ENCODE peak calls at places on chromosomes 16 and 17, in five cellular contexts. One of them, this sample, is unnamed.

GRCh38 chr17:47810901-47811635 is 10.5 kb downstream of the OSBPL7 start:
- DNase-seq in brain microvascular endothelial cell: no peak
- DNase-seq in GM12878: no peak
- DNase-seq in ovary: no peak
- DNase-seq in SK-N-SH: no peak
- DNase-seq in this sample: peak; percentile 17

GRCh38 chr17:73331060-73331459 is 19.3 kb upstream of the CDC42EP4 start:
- DNase-seq in SK-N-SH: no peak
- DNase-seq in brain microvascular endothelial cell: no peak
- DNase-seq in ovary: no peak
- DNase-seq in GM12878: no peak
- DNase-seq in this sample: no peak

GRCh38 chr17:35841505-35841904 is 27.2 kb downstream of the HEATR9 start:
- DNase-seq in SK-N-SH: no peak
- DNase-seq in GM12878: no peak
- DNase-seq in ovary: no peak
- DNase-seq in brain microvascular endothelial cell: peak; percentile 31
- DNase-seq in this sample: no peak

GRCh38 chr17:58520843-58521430 is 6.5 kb upstream of the MTMR4 start:
- DNase-seq in brain microvascular endothelial cell: no peak
- DNase-seq in GM12878: no peak
- DNase-seq in SK-N-SH: peak; percentile 42
- DNase-seq in ovary: no peak
- DNase-seq in this sample: peak; percentile 78

GRCh38 chr17:57586099-57586702 is 158.9 kb downstream of the CCDC182 start:
- DNase-seq in brain microvascular endothelial cell: no peak
- DNase-seq in ovary: no peak
- DNase-seq in SK-N-SH: peak; percentile 81
- DNase-seq in GM12878: no peak
- DNase-seq in this sample: no peak

GRCh38 chr17:55462711-55463110 is 41.1 kb upstream of the MMD start:
- DNase-seq in GM12878: no peak
- DNase-seq in ovary: no peak
- DNase-seq in brain microvascular endothelial cell: no peak
- DNase-seq in SK-N-SH: no peak
- DNase-seq in this sample: no peak

GRCh38 chr16:52861614-52862022 is 191.1 kb downstream of the CHD9NB start:
- DNase-seq in SK-N-SH: peak; percentile 5
- DNase-seq in GM12878: no peak
- DNase-seq in ovary: no peak
- DNase-seq in brain microvascular endothelial cell: peak; percentile 6
- DNase-seq in this sample: peak; percentile 13

GRCh38 chr17:9512323-9513168 is 63.1 kb downstream of the STX8 start:
- DNase-seq in SK-N-SH: no peak
- DNase-seq in GM12878: no peak
- DNase-seq in ovary: no peak
- DNase-seq in brain microvascular endothelial cell: peak; percentile 79
- DNase-seq in this sample: no peak

GRCh38 chr16:79358188-79358587 is 242.3 kb downstream of the MAF start:
- DNase-seq in GM12878: no peak
- DNase-seq in SK-N-SH: no peak
- DNase-seq in brain microvascular endothelial cell: no peak
- DNase-seq in ovary: no peak
- DNase-seq in this sample: no peak

GRCh38 chr16:30768583-30769181 is 6.6 kb downstream of the RNF40 start:
- DNase-seq in ovary: no peak
- DNase-seq in brain microvascular endothelial cell: no peak
- DNase-seq in SK-N-SH: no peak
- DNase-seq in GM12878: no peak
- DNase-seq in this sample: no peak

GRCh38 chr16:87735270-87736002 is 30.4 kb downstream of the KLHDC4 start:
- DNase-seq in SK-N-SH: peak; percentile 83
- DNase-seq in ovary: no peak
- DNase-seq in GM12878: no peak
- DNase-seq in brain microvascular endothelial cell: no peak
- DNase-seq in this sample: peak; percentile 77

GRCh38 chr17:77649717-77650211 is 308.7 kb upstream of the TNRC6C start:
- DNase-seq in brain microvascular endothelial cell: peak; percentile 47
- DNase-seq in ovary: no peak
- DNase-seq in GM12878: no peak
- DNase-seq in SK-N-SH: no peak
- DNase-seq in this sample: no peak

GRCh38 chr17:64694207-64694606 is 32.1 kb upstream of the SMURF2 start:
- DNase-seq in SK-N-SH: no peak
- DNase-seq in GM12878: no peak
- DNase-seq in brain microvascular endothelial cell: peak; percentile 77
- DNase-seq in ovary: no peak
- DNase-seq in this sample: no peak

GRCh38 chr17:17355426-17355825 is 52.3 kb downstream of the NT5M start:
- DNase-seq in ovary: no peak
- DNase-seq in brain microvascular endothelial cell: no peak
- DNase-seq in SK-N-SH: no peak
- DNase-seq in GM12878: no peak
- DNase-seq in this sample: no peak

GRCh38 chr16:17397499-17397891 is 73.3 kb downstream of the XYLT1 start:
- DNase-seq in GM12878: no peak
- DNase-seq in brain microvascular endothelial cell: no peak
- DNase-seq in ovary: no peak
- DNase-seq in SK-N-SH: peak; percentile 59
- DNase-seq in this sample: no peak

GRCh38 chr17:20733923-20734322 is 154.4 kb downstream of the CDRT15L2 start:
- DNase-seq in SK-N-SH: no peak
- DNase-seq in ovary: no peak
- DNase-seq in GM12878: no peak
- DNase-seq in brain microvascular endothelial cell: no peak
- DNase-seq in this sample: no peak

GRCh38 chr17:61026818-61027217 is 349.2 kb downstream of the BCAS3 start:
- DNase-seq in ovary: no peak
- DNase-seq in brain microvascular endothelial cell: no peak
- DNase-seq in SK-N-SH: no peak
- DNase-seq in GM12878: no peak
- DNase-seq in this sample: no peak

GRCh38 chr16:20901441-20902112 is 1.0 kb downstream of the LYRM1 start:
- DNase-seq in SK-N-SH: peak; percentile 66
- DNase-seq in ovary: peak; percentile 55
- DNase-seq in brain microvascular endothelial cell: no peak
- DNase-seq in GM12878: no peak
- DNase-seq in this sample: peak; percentile 57

GRCh38 chr16:67673712-67674580 is 7.3 kb downstream of the C16orf86 start:
- DNase-seq in SK-N-SH: peak; percentile 66
- DNase-seq in GM12878: no peak
- DNase-seq in brain microvascular endothelial cell: no peak
- DNase-seq in ovary: peak; percentile 75
- DNase-seq in this sample: peak; percentile 56

GRCh38 chr17:66348605-66349165 is 46.3 kb downstream of the PRKCA start:
- DNase-seq in SK-N-SH: peak; percentile 48
- DNase-seq in ovary: peak; percentile 51
- DNase-seq in brain microvascular endothelial cell: peak; percentile 83
- DNase-seq in GM12878: no peak
- DNase-seq in this sample: no peak

GRCh38 chr16:69273009-69273408 is 38.1 kb upstream of the VPS4A start:
- DNase-seq in SK-N-SH: no peak
- DNase-seq in brain microvascular endothelial cell: peak; percentile 88
- DNase-seq in ovary: no peak
- DNase-seq in GM12878: no peak
- DNase-seq in this sample: no peak

GRCh38 chr16:65967376-65967775 is 399.1 kb upstream of the CDH5 start:
- DNase-seq in brain microvascular endothelial cell: no peak
- DNase-seq in SK-N-SH: no peak
- DNase-seq in ovary: no peak
- DNase-seq in GM12878: no peak
- DNase-seq in this sample: no peak

GRCh38 chr16:86590501-86591144 is 12.3 kb downstream of the FOXL1 start:
- DNase-seq in SK-N-SH: no peak
- DNase-seq in ovary: no peak
- DNase-seq in brain microvascular endothelial cell: peak; percentile 82
- DNase-seq in GM12878: no peak
- DNase-seq in this sample: no peak

GRCh38 chr17:49556183-49556943 is 19.3 kb upstream of the NXPH3 start:
- DNase-seq in ovary: peak; percentile 70
- DNase-seq in SK-N-SH: peak; percentile 98
- DNase-seq in brain microvascular endothelial cell: peak; percentile 51
- DNase-seq in GM12878: no peak
- DNase-seq in this sample: peak; percentile 97

GRCh38 chr17:41925991-41926590 is 4.3 kb upstream of the ODAD4 start:
- DNase-seq in SK-N-SH: no peak
- DNase-seq in ovary: no peak
- DNase-seq in brain microvascular endothelial cell: no peak
- DNase-seq in GM12878: no peak
- DNase-seq in this sample: no peak

GRCh38 chr16:85302018-85302847 is 190.0 kb upstream of the CIBAR2 start:
- DNase-seq in brain microvascular endothelial cell: no peak
- DNase-seq in GM12878: no peak
- DNase-seq in SK-N-SH: no peak
- DNase-seq in ovary: no peak
- DNase-seq in this sample: peak; percentile 70

GRCh38 chr17:16439303-16439791 is 24.0 kb downstream of the TRPV2 start:
- DNase-seq in ovary: no peak
- DNase-seq in GM12878: no peak
- DNase-seq in brain microvascular endothelial cell: no peak
- DNase-seq in SK-N-SH: no peak
- DNase-seq in this sample: no peak

DNA sequence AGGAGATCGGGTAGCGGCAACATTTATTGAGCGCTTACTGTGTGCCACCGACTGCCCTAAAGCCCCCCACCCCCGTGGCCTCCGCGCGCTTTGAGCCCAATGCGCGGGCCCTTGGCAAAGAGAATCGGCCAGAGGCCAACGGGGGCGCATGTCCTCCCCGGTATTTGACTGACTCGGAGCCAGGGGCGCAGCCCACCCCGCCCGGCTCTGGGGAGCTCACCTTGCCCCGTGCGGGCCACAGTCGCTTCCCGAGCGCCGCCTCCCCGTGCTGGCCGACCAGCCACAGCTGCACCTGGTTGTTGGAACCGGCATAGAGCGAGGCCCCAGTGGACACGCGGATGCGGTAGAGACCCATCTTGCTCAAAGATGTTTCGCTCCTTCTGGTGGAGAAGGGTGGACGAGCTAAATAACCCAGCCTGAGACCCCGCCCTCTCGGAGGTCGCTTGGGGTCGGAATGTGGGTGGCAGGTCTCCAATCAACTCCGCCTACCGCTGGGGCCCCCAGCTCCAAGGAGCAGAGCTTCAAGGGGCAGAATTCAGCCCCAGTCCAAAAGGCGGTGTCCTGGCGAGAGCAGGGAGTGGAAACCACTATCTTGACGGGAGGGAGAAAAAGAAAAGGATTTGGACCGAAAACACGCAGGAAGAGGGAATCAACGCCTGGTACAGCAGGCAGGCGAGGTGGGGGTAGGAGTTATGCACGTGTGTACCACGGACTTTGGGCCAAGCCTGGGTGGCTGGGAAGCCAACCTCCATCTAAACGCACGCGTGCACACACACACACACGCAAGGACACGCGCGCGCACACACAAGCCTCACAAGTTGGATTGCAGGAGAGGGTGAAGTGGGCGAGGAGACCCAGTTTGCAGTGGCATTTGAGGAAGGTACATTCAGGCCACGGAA is at the start of gene ALOX15:
- DNase-seq in ovary: no peak
- DNase-seq in SK-N-SH: no peak
- DNase-seq in GM12878: no peak
- DNase-seq in brain microvascular endothelial cell: no peak
- DNase-seq in this sample: peak; percentile 79
- H3K27me3 ChIP-seq in ovary: no peaks in the 10 kb centered on the region
- H3K27me3 ChIP-seq in SK-N-SH: peaks cover 71% of the 10 kb centered on the region
- H3K27me3 ChIP-seq in GM12878: peaks cover 15% of the 10 kb centered on the region
- H3K27me3 ChIP-seq in brain microvascular endothelial cell: peaks cover 52% of the 10 kb centered on the region
- H3K27me3 ChIP-seq in this sample: peaks cover 48% of the 10 kb centered on the region

GRCh38 chr17:81961554-81962498 is 839 bp upstream of the NOTUM start:
- DNase-seq in GM12878: no peak
- DNase-seq in brain microvascular endothelial cell: no peak
- DNase-seq in SK-N-SH: no peak
- DNase-seq in ovary: no peak
- DNase-seq in this sample: peak; percentile 78
- H3K4me3 ChIP-seq in GM12878: no peak overlapping the region
- H3K4me3 ChIP-seq in brain microvascular endothelial cell: no peak overlapping the region
- H3K4me3 ChIP-seq in SK-N-SH: no peak overlapping the region
- H3K4me3 ChIP-seq in ovary: no peak overlapping the region
- H3K4me3 ChIP-seq in this sample: peak overlapping the region; percentile 30

DNA sequence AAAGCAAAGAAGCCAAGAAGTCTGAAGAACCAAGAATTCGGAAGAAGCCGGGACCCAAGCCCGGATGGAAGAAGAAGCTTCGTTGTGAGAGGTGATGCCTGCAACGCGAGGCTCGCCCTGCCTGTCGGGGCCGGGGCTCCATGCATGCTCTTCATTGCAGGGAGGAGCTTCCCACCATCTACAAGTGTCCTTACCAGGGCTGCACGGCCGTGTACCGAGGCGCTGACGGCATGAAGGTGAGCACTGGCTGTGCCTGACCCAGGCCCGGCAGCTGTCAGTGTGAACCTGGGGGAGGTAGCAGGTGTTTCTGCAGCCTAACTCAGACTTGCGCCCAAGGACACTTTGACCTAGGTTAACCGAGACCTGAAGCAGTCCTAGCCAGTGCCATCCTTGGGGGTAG is 12.0 kb downstream of the ZNF276 start:
- DNase-seq in SK-N-SH: no peak
- DNase-seq in brain microvascular endothelial cell: no peak
- DNase-seq in GM12878: no peak
- DNase-seq in ovary: no peak
- DNase-seq in this sample: no peak
- H3K36me3 ChIP-seq in SK-N-SH: peaks cover 51% of the 10 kb centered on the region
- H3K36me3 ChIP-seq in brain microvascular endothelial cell: peaks cover 79% of the 10 kb centered on the region
- H3K36me3 ChIP-seq in GM12878: peaks cover 31% of the 10 kb centered on the region
- H3K36me3 ChIP-seq in ovary: no peaks in the 10 kb centered on the region
- H3K36me3 ChIP-seq in this sample: peaks cover 14% of the 10 kb centered on the region

GRCh38 chr17:79785017-79785899 is 7.3 kb downstream of the CBX2 start:
- DNase-seq in ovary: no peak
- DNase-seq in SK-N-SH: no peak
- DNase-seq in brain microvascular endothelial cell: no peak
- DNase-seq in GM12878: no peak
- DNase-seq in this sample: no peak

GRCh38 chr17:79785900-79786810 is 8.2 kb downstream of the CBX2 start:
- DNase-seq in GM12878: no peak
- DNase-seq in ovary: no peak
- DNase-seq in SK-N-SH: no peak
- DNase-seq in brain microvascular endothelial cell: no peak
- DNase-seq in this sample: peak; percentile 71

GRCh38 chr17:79788455-79788854 is 8.4 kb downstream of the CBX8 start:
- DNase-seq in brain microvascular endothelial cell: no peak
- DNase-seq in ovary: no peak
- DNase-seq in GM12878: no peak
- DNase-seq in SK-N-SH: no peak
- DNase-seq in this sample: peak; percentile 40

GRCh38 chr17:79788989-79789942 is 7.6 kb downstream of the CBX8 start:
- DNase-seq in SK-N-SH: no peak
- DNase-seq in ovary: no peak
- DNase-seq in brain microvascular endothelial cell: no peak
- DNase-seq in GM12878: no peak
- DNase-seq in this sample: peak; percentile 94

GRCh38 chr17:79786930-79787643 is 9.1 kb downstream of the CBX2 start:
- DNase-seq in brain microvascular endothelial cell: no peak
- DNase-seq in GM12878: no peak
- DNase-seq in ovary: no peak
- DNase-seq in SK-N-SH: no peak
- DNase-seq in this sample: peak; percentile 34
- H3K27me3 ChIP-seq in brain microvascular endothelial cell: peaks cover 37% of the 10 kb centered on the region
- H3K27me3 ChIP-seq in GM12878: peaks cover 16% of the 10 kb centered on the region
- H3K27me3 ChIP-seq in ovary: peaks cover 15% of the 10 kb centered on the region
- H3K27me3 ChIP-seq in SK-N-SH: no peaks in the 10 kb centered on the region
- H3K27me3 ChIP-seq in this sample: peaks cover 45% of the 10 kb centered on the region